ENCODE peak calls at places on chromosome 2, in ten cellular contexts. O is GM12878, J is H1, B is HepG2, I is upper lobe of left lung, C is SK-N-SH, G is transverse colon, E is suprapubic skin, M is K562, U is stomach. V is an unnamed sample.

GRCh38 chr2:189854956-189855355 is 70.7 kb downstream of the PMS1 start:
- DNase-seq in E (no peak), O (no peak), C (no peak), M (no peak), J (no peak), B (no peak), G (no peak), U (no peak), I (no peak), V (no peak)

GRCh38 chr2:27720004-27720551 is 51.4 kb upstream of the MRPL33 start:
- DNase-seq in B (peak), E (no peak), G (no peak), C (no peak), O (no peak), M (no peak), I (peak), J (no peak), U (peak), V (no peak)

GRCh38 chr2:131413148-131413747 is 49.3 kb upstream of the RAB6D start:
- DNase-seq in C (peak), O (peak), G (no peak), U (no peak), E (no peak), J (no peak), B (peak), I (no peak), M (peak), V (no peak)

GRCh38 chr2:143071185-143071876 is 57.9 kb upstream of the ARHGAP15 start:
- DNase-seq in B (no peak), G (no peak), M (no peak), C (no peak), U (no peak), I (no peak), O (no peak), E (no peak), J (no peak), V (no peak)

GRCh38 chr2:35355056-35355455 is 1000.5 kb upstream of the CRIM1 start:
- DNase-seq in M (no peak), B (no peak), I (no peak), O (no peak), J (no peak), C (no peak), E (no peak), G (no peak), U (no peak), V (no peak)

GRCh38 chr2:161161074-161161577 is 898 bp downstream of the TANK start:
- DNase-seq in J (no peak), C (no peak), B (peak), I (no peak), O (no peak), E (no peak), U (no peak), G (no peak), M (peak), V (no peak)

GRCh38 chr2:36889782-36890181 is 76.6 kb downstream of the STRN start:
- DNase-seq in G (no peak), C (no peak), O (no peak), M (peak), E (no peak), U (no peak), B (peak), I (no peak), J (no peak), V (no peak)

GRCh38 chr2:119533560-119533959 is 9.3 kb upstream of the SCTR start:
- DNase-seq in O (no peak), M (no peak), C (no peak), B (no peak), E (no peak), J (no peak), U (no peak), G (no peak), I (no peak), V (no peak)

GRCh38 chr2:118710481-118710880 is 137.0 kb downstream of the EN1 start:
- DNase-seq in C (no peak), E (no peak), I (no peak), M (no peak), O (no peak), U (no peak), J (no peak), G (no peak), B (no peak), V (no peak)

GRCh38 chr2:231947694-231948093 is 13.8 kb upstream of the DIS3L2 start:
- DNase-seq in M (no peak), B (no peak), I (no peak), O (no peak), E (no peak), J (no peak), G (no peak), C (no peak), U (no peak), V (no peak)

GRCh38 chr2:12928197-12928596 is 211.5 kb downstream of the TRIB2 start:
- DNase-seq in I (no peak), O (no peak), E (no peak), G (no peak), J (no peak), M (no peak), B (no peak), C (peak), U (no peak), V (no peak)

GRCh38 chr2:64606495-64607363 is 47.0 kb downstream of the SERTAD2 start:
- DNase-seq in O (peak), E (peak), C (no peak), B (peak), I (peak), M (peak), J (peak), G (peak), U (peak), V (peak)

GRCh38 chr2:1052671-1053270 is 102.1 kb downstream of the SNTG2 start:
- DNase-seq in I (no peak), J (no peak), B (no peak), O (no peak), U (no peak), C (no peak), M (no peak), E (no peak), G (no peak), V (no peak)

GRCh38 chr2:236049981-236050380 is 118.2 kb downstream of the GBX2 start:
- DNase-seq in B (no peak), I (no peak), G (no peak), C (no peak), J (no peak), E (no peak), U (no peak), M (no peak), O (peak), V (no peak)

GRCh38 chr2:120559401-120559800 is 176.3 kb upstream of the GLI2 start:
- DNase-seq in U (no peak), M (no peak), J (no peak), E (no peak), O (no peak), I (no peak), G (no peak), B (no peak), C (no peak), V (no peak)

GRCh38 chr2:28394331-28394877 is 1.7 kb downstream of the FOSL2 start:
- DNase-seq in B (no peak), G (peak), M (no peak), E (no peak), I (peak), O (no peak), J (no peak), C (no peak), U (peak), V (peak)

GRCh38 chr2:233426619-233427342 is 72.5 kb downstream of the DGKD start:
- DNase-seq in O (no peak), J (peak), E (no peak), U (peak), C (no peak), G (no peak), I (no peak), B (peak), M (peak), V (no peak)

GRCh38 chr2:10469301-10469700 is 21.2 kb upstream of the ODC1 start:
- DNase-seq in M (no peak), E (peak), G (no peak), I (no peak), U (no peak), J (no peak), B (no peak), C (peak), O (no peak), V (peak)

GRCh38 chr2:156340818-156341481 is 8.4 kb upstream of the NR4A2 start:
- DNase-seq in J (no peak), I (no peak), C (no peak), O (no peak), M (no peak), B (no peak), E (no peak), U (no peak), G (peak), V (no peak)

GRCh38 chr2:157172866-157173578 is 84.5 kb upstream of the GALNT5 start:
- DNase-seq in U (no peak), G (no peak), J (no peak), E (no peak), B (no peak), O (no peak), I (no peak), C (no peak), M (no peak), V (no peak)

GRCh38 chr2:55526174-55526573 is 6.7 kb downstream of the CFAP36 start:
- DNase-seq in M (no peak), J (no peak), C (no peak), U (no peak), I (no peak), O (no peak), B (no peak), E (no peak), G (no peak), V (no peak)
- TF ChIP-seq POLR2AphosphoS5 in M (no peak), J (no peak), C (no peak), U (no peak), I (no peak), O (no peak), B (no peak), E (no peak), G (no peak), V (no peak)

DNA sequence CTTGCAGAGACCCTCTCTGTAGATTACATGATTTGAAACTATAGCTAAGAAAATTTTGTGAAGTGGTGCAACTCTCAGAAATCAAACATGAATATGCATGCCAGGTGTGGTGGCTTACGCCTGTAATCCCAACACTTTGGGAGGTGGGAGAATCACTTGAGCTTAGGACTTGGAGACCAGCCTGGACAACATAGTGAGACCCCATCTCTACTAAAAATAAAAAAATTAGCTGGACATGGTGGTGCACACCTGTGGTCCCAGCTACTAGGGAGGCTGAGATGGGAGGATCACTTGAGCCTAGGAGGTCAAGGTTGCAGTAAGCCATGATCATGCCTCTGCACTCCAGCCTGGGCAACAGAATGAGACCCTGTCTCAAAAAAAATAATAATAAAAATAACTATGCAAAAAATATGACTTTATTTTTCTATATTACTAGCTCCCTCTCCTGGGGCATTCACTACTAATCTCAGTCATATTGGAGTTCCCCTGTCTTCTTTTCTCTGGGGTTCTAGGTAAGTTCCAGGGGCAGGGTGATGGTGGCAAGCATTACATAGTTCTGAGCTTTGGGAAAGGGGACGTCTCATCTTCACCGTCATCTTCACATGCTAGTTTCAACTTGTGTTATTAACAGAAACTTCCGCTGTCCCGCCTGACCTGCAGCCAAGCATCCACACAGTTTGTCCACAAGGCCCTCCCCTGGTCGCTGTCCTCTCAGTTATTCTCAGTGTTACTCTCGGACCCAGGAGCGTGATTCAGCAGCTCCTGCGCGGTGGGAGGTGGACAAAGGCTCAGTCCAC is 96.8 kb upstream of the MBOAT2 start:
- DNase-seq in C (no peak), O (peak), J (no peak), E (no peak), B (no peak), M (no peak), G (no peak), I (no peak), U (no peak), V (no peak)
- TF ChIP-seq EP300 in C (no peak), O (peak), J (no peak), E (no peak), B (no peak), M (no peak), G (no peak), I (no peak), U (no peak), V (no peak)

GRCh38 chr2:40428434-40428833 is 23.5 kb downstream of the SLC8A1 start:
- DNase-seq in I (no peak), C (no peak), O (no peak), G (no peak), E (no peak), U (no peak), M (no peak), J (no peak), B (no peak), V (no peak)

GRCh38 chr2:40433739-40434138 is 18.2 kb downstream of the SLC8A1 start:
- DNase-seq in E (no peak), U (no peak), B (no peak), C (no peak), M (no peak), O (no peak), G (no peak), J (no peak), I (no peak), V (no peak)

GRCh38 chr2:40430741-40431599 is 20.9 kb downstream of the SLC8A1 start:
- DNase-seq in M (no peak), O (no peak), J (no peak), B (no peak), I (no peak), C (peak), U (no peak), E (no peak), G (no peak), V (no peak)

GRCh38 chr2:40432916-40433315 is 19.0 kb downstream of the SLC8A1 start:
- DNase-seq in I (no peak), E (no peak), O (no peak), U (no peak), B (no peak), M (no peak), C (no peak), G (no peak), J (no peak), V (no peak)

GRCh38 chr2:40431600-40431955 is 20.3 kb downstream of the SLC8A1 start:
- DNase-seq in E (no peak), G (no peak), U (no peak), O (no peak), C (no peak), J (no peak), M (no peak), B (no peak), I (peak), V (peak)
- TF ChIP-seq POLR2AphosphoS5 in E (no peak), G (no peak), U (no peak), O (no peak), C (no peak), J (no peak), M (no peak), B (no peak), I (no peak), V (no peak)

GRCh38 chr2:9422321-9423099 is 818 bp downstream of the ITGB1BP1 start:
- DNase-seq in C (peak), B (peak), O (no peak), M (peak), I (peak), E (peak), G (peak), U (peak), J (peak), V (peak)
- TF ChIP-seq EP300 in C (no peak), B (no peak), O (no peak), M (no peak), I (no peak), E (no peak), G (no peak), U (no peak), J (no peak), V (no peak)

GRCh38 chr2:111121873-111122630 is 1.3 kb downstream of the BCL2L11 start:
- DNase-seq in B (peak), C (peak), J (peak), M (peak), U (peak), I (peak), G (peak), E (peak), O (no peak), V (peak)

GRCh38 chr2:111119004-111119846 is 1.5 kb upstream of the BCL2L11 start:
- DNase-seq in J (peak), E (peak), G (peak), U (no peak), B (no peak), O (no peak), C (no peak), M (no peak), I (peak), V (peak)

GRCh38 chr2:111121028-111121872 is 536 bp downstream of the BCL2L11 start:
- DNase-seq in E (peak), M (peak), J (peak), I (peak), G (peak), C (peak), B (peak), U (peak), O (no peak), V (peak)

GRCh38 chr2:111119847-111120252 is 864 bp upstream of the BCL2L11 start:
- DNase-seq in B (no peak), M (no peak), I (peak), U (no peak), G (peak), C (peak), E (no peak), O (no peak), J (no peak), V (no peak)

DNA sequence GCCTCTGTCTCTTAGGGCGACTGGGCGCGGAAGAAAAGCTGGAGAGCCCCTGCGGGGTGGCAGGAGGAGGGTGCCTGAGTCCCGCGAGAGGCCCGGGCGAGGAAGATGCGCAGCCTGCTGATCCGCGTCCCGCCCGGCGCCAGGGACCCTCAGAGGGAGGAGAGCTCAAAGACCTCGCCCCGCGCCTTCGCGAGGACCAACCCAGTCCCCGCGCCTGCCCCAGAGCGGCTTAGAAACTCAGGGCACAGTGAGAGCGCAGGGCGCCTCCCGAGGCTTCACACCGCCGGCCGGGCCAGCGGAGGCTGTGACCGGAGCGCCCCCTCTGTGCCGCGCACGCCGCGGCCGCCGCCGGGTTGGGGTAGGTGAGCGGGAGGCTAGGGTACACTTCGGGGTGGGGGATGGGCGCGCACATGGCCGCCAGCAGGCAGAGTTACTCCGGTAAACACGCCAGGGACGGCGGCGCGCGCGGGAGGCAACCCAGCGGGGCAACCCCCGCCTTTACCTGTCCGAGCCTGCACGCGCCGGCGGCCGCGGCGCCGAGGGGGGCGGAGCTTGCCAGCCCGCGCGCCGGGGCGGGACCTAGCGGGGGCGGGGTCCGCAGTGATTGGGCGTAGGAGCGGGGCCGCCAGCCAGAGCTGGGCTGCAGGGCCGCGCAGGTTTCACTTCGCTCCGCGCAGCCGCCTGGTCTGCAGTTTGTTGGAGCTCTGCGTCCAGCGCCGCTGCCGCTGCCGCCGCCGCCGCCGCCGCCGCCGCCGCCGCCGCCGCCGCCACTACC is at the start of gene BCL2L11:
- DNase-seq in E (peak), J (peak), B (peak), O (no peak), I (peak), C (peak), U (peak), G (peak), M (peak), V (peak)
- TF ChIP-seq POLR2AphosphoS5 in E (no peak), J (peak), B (peak), O (peak), I (peak), C (peak), U (peak), G (peak), M (peak), V (peak)

GRCh38 chr2:175309799-175310198 is 128.3 kb upstream of the ATP5MC3 start:
- DNase-seq in O (no peak), E (no peak), U (no peak), G (peak), C (peak), B (peak), M (peak), J (peak), I (no peak), V (no peak)
- TF ChIP-seq EP300 in O (no peak), E (no peak), U (no peak), G (no peak), C (no peak), B (no peak), M (no peak), J (no peak), I (no peak), V (no peak)

GRCh38 chr2:237732790-237733349 is 65.7 kb upstream of the RBM44 start:
- DNase-seq in U (no peak), C (peak), I (no peak), M (no peak), J (no peak), E (no peak), G (no peak), O (no peak), B (no peak), V (peak)
- TF ChIP-seq POLR2AphosphoS5 in U (no peak), C (no peak), I (peak), M (no peak), J (no peak), E (no peak), G (peak), O (no peak), B (no peak), V (peak)

DNA sequence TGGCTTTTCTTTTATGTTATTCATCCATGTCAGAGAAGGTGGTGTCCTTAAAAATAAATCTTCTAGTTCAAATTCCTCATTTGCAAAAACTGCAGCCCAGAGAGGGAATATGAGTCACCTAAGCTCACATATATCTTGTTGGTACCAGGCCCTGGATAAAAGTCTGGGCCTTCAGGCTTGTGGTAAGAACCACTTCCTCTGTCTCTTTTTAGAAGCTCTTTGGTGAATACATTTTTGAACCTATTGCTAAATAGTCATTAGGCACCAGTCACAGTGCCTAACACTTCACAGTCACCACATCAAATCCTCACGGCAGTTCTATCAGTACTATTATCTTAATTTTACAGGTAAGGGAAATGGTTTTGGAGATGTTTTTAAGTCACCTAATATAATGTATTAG is 199.3 kb downstream of the KCNS3 start:
- DNase-seq in G (no peak), C (no peak), I (no peak), B (no peak), E (no peak), J (no peak), U (no peak), M (no peak), O (no peak), V (no peak)
- TF ChIP-seq EP300 in G (no peak), C (no peak), I (no peak), B (no peak), E (no peak), J (no peak), U (no peak), M (no peak), O (no peak), V (no peak)